ENCODE peak calls at places on chromosome 10, in six cellular contexts. N, D, B, R, S and E are unnamed samples.

GRCh38 chr10:113549856-113550255 is 3.0 kb upstream of the HABP2 start:
- DNase-seq in N (no peak), D (no peak), B (no peak), R (no peak), S (no peak), E (no peak)

GRCh38 chr10:79102056-79102874 is 33.5 kb downstream of the ZMIZ1 start:
- DNase-seq in N (no peak), D (no peak), B (no peak), R (no peak), S (peak; percentile 72), E (no peak)

GRCh38 chr10:91589015-91589655 is 43.7 kb downstream of the PPP1R3C start:
- DNase-seq in N (no peak), D (peak; percentile 43), B (no peak), R (no peak), S (peak; percentile 87), E (no peak)

GRCh38 chr10:49781247-49781646 is 19.1 kb upstream of the OGDHL start:
- DNase-seq in N (no peak), D (peak; percentile 42), B (no peak), R (no peak), S (peak; percentile 42), E (no peak)

GRCh38 chr10:80461208-80462183 is 7.4 kb downstream of the TSPAN14 start:
- DNase-seq in N (no peak), D (peak; percentile 53), B (no peak), R (no peak), S (peak; percentile 66), E (no peak)

GRCh38 chr10:47357911-47358310 is 9.7 kb downstream of the RBP3 start:
- DNase-seq in N (no peak), D (no peak), B (no peak), R (no peak), S (no peak), E (no peak)

GRCh38 chr10:24213881-24214280 is 4.9 kb downstream of the KIAA1217 start:
- DNase-seq in N (no peak), D (no peak), B (no peak), R (no peak), S (no peak), E (no peak)

GRCh38 chr10:125082881-125083575 is 77.3 kb downstream of the CTBP2 start:
- DNase-seq in N (no peak), D (no peak), B (no peak), R (no peak), S (no peak), E (no peak)

GRCh38 chr10:118321724-118322575 is 20.2 kb downstream of the FAM204A start:
- DNase-seq in N (no peak), D (no peak), B (no peak), R (no peak), S (peak; percentile 35), E (no peak)

GRCh38 chr10:12638103-12638502 is 288.8 kb downstream of the CAMK1D start:
- DNase-seq in N (peak; percentile 11), D (peak; percentile 23), B (no peak), R (no peak), S (peak; percentile 15), E (no peak)

GRCh38 chr10:126373982-126374381 is 14.3 kb downstream of the ADAM12 start:
- DNase-seq in N (no peak), D (peak; percentile 63), B (no peak), R (no peak), S (peak; percentile 53), E (no peak)

GRCh38 chr10:127524229-127524628 is 24.9 kb upstream of the NPS start:
- DNase-seq in N (no peak), D (no peak), B (peak; percentile 60), R (no peak), S (no peak), E (no peak)

GRCh38 chr10:58631715-58632114 is 119.0 kb downstream of the BICC1 start:
- DNase-seq in N (no peak), D (no peak), B (no peak), R (no peak), S (no peak), E (no peak)

GRCh38 chr10:3122486-3123205 is 49.9 kb downstream of the PITRM1 start:
- DNase-seq in N (no peak), D (no peak), B (no peak), R (no peak), S (peak; percentile 75), E (peak; percentile 57)

GRCh38 chr10:86367339-86367951 is 850 bp upstream of the GRID1 start:
- DNase-seq in N (no peak), D (no peak), B (peak; percentile 81), R (no peak), S (peak; percentile 39), E (peak; percentile 82)

GRCh38 chr10:126199221-126199998 is 188.9 kb downstream of the ADAM12 start:
- DNase-seq in N (peak; percentile 95), D (peak; percentile 100), B (no peak), R (no peak), S (peak; percentile 93), E (no peak)

GRCh38 chr10:31939797-31940708 is 11.4 kb upstream of the ARHGAP12 start:
- DNase-seq in N (no peak), D (peak; percentile 39), B (no peak), R (no peak), S (peak; percentile 67), E (no peak)

GRCh38 chr10:130016095-130016494 is 52.0 kb upstream of the EBF3 start:
- DNase-seq in N (no peak), D (no peak), B (no peak), R (no peak), S (no peak), E (no peak)

GRCh38 chr10:11175823-11176243 is 158.2 kb downstream of the CELF2 start:
- DNase-seq in N (no peak), D (no peak), B (no peak), R (no peak), S (no peak), E (no peak)